ENCODE peak calls at places on chromosomes 4 and X, in eight cellular contexts. Y is foreskin keratinocyte; B is CD4-positive, alpha-beta T cell; O is substantia nigra; X is SJSA1; R is fibroblast of lung; Z is CD4-positive, alpha-beta memory T cell; G is cardiac muscle cell. V is an unnamed sample.

GRCh38 chrX:110786486-110786885 is 9.1 kb downstream of the CHRDL1 start:
- DNase-seq in X (no peak), Z (no peak), R (no peak), G (no peak), B (no peak), Y (no peak), O (no peak), V (peak)

GRCh38 chr4:7034262-7035081 is 8.7 kb upstream of the TADA2B start:
- DNase-seq in O (no peak), Y (no peak), B (no peak), G (peak), X (peak), Z (no peak), R (peak), V (peak)

GRCh38 chr4:1783011-1783410 is 10.1 kb upstream of the FGFR3 start:
- DNase-seq in Y (no peak), X (no peak), G (no peak), R (no peak), O (no peak), Z (no peak), B (no peak), V (no peak)

GRCh38 chr4:120723105-120723504 is 199.4 kb downstream of the PRDM5 start:
- DNase-seq in G (peak), Y (no peak), R (no peak), Z (no peak), O (no peak), X (no peak), B (no peak), V (peak)

GRCh38 chrX:24561121-24561520 is 86.0 kb downstream of the PCYT1B start:
- DNase-seq in B (no peak), R (no peak), Y (no peak), X (no peak), G (peak), O (no peak), Z (no peak), V (no peak)

GRCh38 chr4:177528620-177529019 is 86.4 kb upstream of the AGA start:
- DNase-seq in Z (no peak), Y (no peak), G (no peak), B (no peak), X (no peak), R (no peak), O (no peak), V (peak)

GRCh38 chrX:15299945-15300851 is 15.2 kb downstream of the ASB11 start:
- DNase-seq in G (peak), Y (no peak), R (peak), O (no peak), X (no peak), B (no peak), Z (no peak), V (peak)

GRCh38 chrX:148501121-148502066 is 977 bp downstream of the AFF2 start:
- DNase-seq in G (no peak), O (no peak), R (no peak), B (no peak), X (no peak), Y (no peak), Z (no peak), V (no peak)

GRCh38 chrX:149521438-149521837 is 16.3 kb upstream of the IDS start:
- DNase-seq in R (no peak), X (no peak), Y (no peak), O (no peak), G (no peak), B (no peak), Z (peak), V (no peak)

GRCh38 chrX:130173190-130173895 is 1.6 kb downstream of the RAB33A start:
- DNase-seq in G (peak), B (no peak), Z (no peak), R (peak), Y (no peak), O (no peak), X (peak), V (peak)

GRCh38 chr4:159158989-159159388 is 56.1 kb downstream of the RAPGEF2 start:
- DNase-seq in G (no peak), Z (no peak), B (no peak), Y (no peak), O (no peak), R (no peak), X (no peak), V (no peak)

GRCh38 chr4:159159611-159160010 is 56.7 kb downstream of the RAPGEF2 start:
- DNase-seq in O (no peak), G (no peak), B (no peak), Y (no peak), X (no peak), R (no peak), Z (no peak), V (no peak)

GRCh38 chr4:159158083-159158617 is 55.3 kb downstream of the RAPGEF2 start:
- DNase-seq in B (no peak), Z (no peak), G (no peak), R (no peak), O (no peak), Y (no peak), X (no peak), V (no peak)

GRCh38 chr4:159162576-159162975 is 59.7 kb downstream of the RAPGEF2 start:
- DNase-seq in G (no peak), Y (no peak), Z (no peak), X (no peak), R (no peak), B (no peak), O (no peak), V (no peak)

DNA sequence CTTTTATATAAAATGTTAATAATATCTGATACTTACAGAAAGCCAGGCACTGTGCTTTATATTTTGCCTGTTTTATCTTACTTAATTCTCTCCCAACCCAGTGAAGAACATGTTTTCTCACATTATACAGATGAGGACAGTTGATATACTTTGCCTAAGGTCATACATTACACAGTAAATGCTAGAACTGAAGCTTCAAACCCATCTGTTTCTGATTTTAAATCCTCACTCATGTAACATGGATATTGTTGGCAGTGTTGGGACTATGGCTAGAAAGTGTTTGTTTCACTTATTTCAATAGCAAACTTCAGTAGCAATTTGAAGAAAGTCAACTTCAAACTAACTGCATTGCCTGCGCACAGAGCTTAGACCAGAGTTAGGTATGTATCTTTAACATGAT is 57.4 kb downstream of the RAPGEF2 start:
- DNase-seq in X (no peak), Z (no peak), Y (no peak), O (no peak), G (no peak), B (no peak), R (no peak), V (no peak)
- H3K27ac ChIP-seq in X (no peak), Z (no peak), Y (no peak), O (no peak), G (no peak), B (no peak), R (no peak), V (no peak)

DNA sequence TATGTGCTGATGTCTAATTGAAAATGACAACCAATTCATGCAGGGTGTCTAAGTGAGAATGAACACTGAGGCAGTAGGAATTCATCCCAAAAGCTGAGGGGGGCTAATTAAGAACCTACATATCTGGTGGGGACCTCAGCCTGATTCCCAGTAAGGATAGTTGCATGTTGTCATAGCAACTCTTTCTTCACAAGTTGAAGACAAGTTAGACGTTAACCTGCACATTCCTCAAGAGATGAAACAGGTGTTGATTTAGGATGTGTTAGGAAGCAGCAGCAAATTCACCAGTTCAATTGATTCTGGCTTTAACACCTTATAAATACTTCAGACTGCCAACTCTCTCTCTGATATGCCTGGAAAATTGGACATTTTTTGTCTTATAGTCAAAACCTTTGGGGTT is 7.3 kb downstream of the FNIP2 start:
- DNase-seq in Z (no peak), B (no peak), O (no peak), X (no peak), G (no peak), Y (no peak), R (no peak), V (no peak)
- H3K27ac ChIP-seq in Z (no peak), B (no peak), O (peak), X (no peak), G (no peak), Y (no peak), R (no peak), V (no peak)

GRCh38 chr4:165872443-165873297 is at the start of gene TLL1:
- DNase-seq in X (no peak), Y (peak), Z (no peak), G (peak), O (no peak), B (no peak), R (peak), V (no peak)

GRCh38 chr4:165874072-165874798 is 1.2 kb downstream of the TLL1 start:
- DNase-seq in B (no peak), Z (no peak), G (peak), X (no peak), Y (peak), R (no peak), O (no peak), V (no peak)

GRCh38 chr4:165875446-165875845 is 2.4 kb downstream of the TLL1 start:
- DNase-seq in O (no peak), Z (no peak), R (no peak), Y (no peak), X (no peak), G (no peak), B (no peak), V (no peak)

GRCh38 chr4:165874799-165875371 is 1.8 kb downstream of the TLL1 start:
- DNase-seq in B (no peak), Z (no peak), X (no peak), O (no peak), R (no peak), Y (peak), G (peak), V (peak)

GRCh38 chr4:165873298-165874071 is 448 bp downstream of the TLL1 start:
- DNase-seq in X (no peak), R (peak), G (peak), B (no peak), Z (no peak), Y (peak), O (no peak), V (peak)
- H3K27ac ChIP-seq in X (no peak), R (no peak), G (no peak), B (no peak), Z (no peak), Y (no peak), O (no peak), V (no peak)

GRCh38 chrX:53595266-53595810 is 91.2 kb downstream of the HUWE1 start:
- DNase-seq in O (no peak), R (no peak), X (no peak), G (no peak), Z (no peak), Y (no peak), B (no peak), V (no peak)
- H3K27ac ChIP-seq in O (no peak), R (no peak), X (no peak), G (no peak), Z (no peak), Y (no peak), B (no peak), V (no peak)

GRCh38 chr4:30847157-30847556 is 127.0 kb downstream of the PCDH7 start:
- DNase-seq in Z (no peak), R (peak), G (no peak), O (no peak), X (no peak), Y (no peak), B (no peak), V (no peak)
- H3K27ac ChIP-seq in Z (no peak), R (no peak), G (peak), O (no peak), X (no peak), Y (no peak), B (no peak), V (no peak)

GRCh38 chrX:45001038-45001437 is 128.1 kb downstream of the KDM6A start:
- DNase-seq in R (no peak), O (no peak), Z (no peak), G (no peak), X (no peak), Y (no peak), B (no peak), V (peak)

GRCh38 chrX:44992775-44993174 is 119.8 kb downstream of the KDM6A start:
- DNase-seq in B (no peak), O (no peak), R (no peak), G (no peak), Y (no peak), Z (no peak), X (no peak), V (no peak)

GRCh38 chrX:44996282-44996681 is 123.3 kb downstream of the KDM6A start:
- DNase-seq in R (no peak), X (no peak), G (no peak), Y (no peak), O (no peak), B (no peak), Z (no peak), V (no peak)

GRCh38 chrX:44997282-44997813 is 124.4 kb downstream of the KDM6A start:
- DNase-seq in B (no peak), R (no peak), X (no peak), G (no peak), Z (no peak), O (no peak), Y (no peak), V (no peak)

DNA sequence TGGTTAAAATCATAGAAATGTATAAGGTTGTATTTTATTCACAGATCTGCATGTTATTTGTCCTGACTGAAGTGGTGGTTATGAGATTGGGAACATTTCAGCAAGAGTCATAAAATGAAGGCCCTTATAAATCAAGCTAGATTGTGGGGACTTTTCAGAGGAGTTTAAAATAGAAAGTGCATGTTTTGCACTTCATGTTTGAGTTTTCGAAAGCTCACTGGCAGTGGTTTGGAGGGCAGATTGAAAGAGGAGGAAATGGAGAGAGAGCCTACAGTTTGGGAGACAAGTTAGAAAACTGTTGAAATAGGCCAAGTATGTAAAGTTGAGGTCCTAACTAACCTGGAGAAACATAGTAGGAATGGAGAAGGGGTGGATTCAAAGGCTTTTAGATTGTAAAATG is 124.9 kb downstream of the KDM6A start:
- DNase-seq in X (no peak), B (no peak), O (no peak), Y (no peak), Z (no peak), R (no peak), G (no peak), V (no peak)
- H3K27ac ChIP-seq in X (no peak), B (no peak), O (no peak), Y (no peak), Z (no peak), R (no peak), G (peak), V (no peak)

GRCh38 chrX:11970935-11971334 is 167.3 kb upstream of the FRMPD4 start:
- DNase-seq in R (peak), Y (no peak), O (no peak), B (no peak), X (no peak), Z (no peak), G (peak), V (no peak)

GRCh38 chrX:11965436-11965835 is 172.8 kb upstream of the FRMPD4 start:
- DNase-seq in Y (no peak), Z (no peak), G (no peak), X (no peak), B (no peak), O (no peak), R (no peak), V (no peak)

GRCh38 chrX:11968470-11968869 is 169.8 kb upstream of the FRMPD4 start:
- DNase-seq in X (no peak), Y (peak), O (no peak), G (peak), R (no peak), B (no peak), Z (no peak), V (peak)

GRCh38 chrX:11967986-11968385 is 170.3 kb upstream of the FRMPD4 start:
- DNase-seq in Z (no peak), G (peak), O (no peak), Y (no peak), B (no peak), R (no peak), X (no peak), V (peak)

DNA sequence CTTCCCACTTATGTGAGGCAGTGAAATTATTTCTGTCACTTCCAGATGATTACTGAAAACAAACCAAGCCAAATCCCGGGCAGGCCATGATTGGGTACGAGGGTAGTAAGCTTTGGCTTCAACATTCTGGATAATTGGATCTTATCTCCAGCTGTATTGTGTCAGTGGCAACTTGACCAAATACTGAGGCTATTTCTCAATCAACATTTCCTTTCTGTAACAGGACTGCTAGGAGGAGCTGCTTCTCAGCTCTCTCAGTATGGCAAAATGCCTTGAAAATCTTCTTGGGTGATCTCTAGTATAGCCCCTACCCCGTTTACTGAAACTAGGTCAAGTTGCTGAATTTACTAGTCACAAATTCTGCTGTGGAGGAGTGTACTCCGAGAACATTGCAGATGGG is 169.3 kb upstream of the FRMPD4 start:
- DNase-seq in R (peak), B (no peak), Z (no peak), Y (no peak), X (no peak), G (peak), O (no peak), V (peak)
- H3K27ac ChIP-seq in R (no peak), B (no peak), Z (no peak), Y (no peak), X (no peak), G (no peak), O (no peak), V (no peak)

GRCh38 chr4:47071863-47072441 is 40.6 kb downstream of the GABRB1 start:
- DNase-seq in G (peak), Z (no peak), B (no peak), O (no peak), R (peak), X (no peak), Y (no peak), V (no peak)

GRCh38 chr4:47075919-47076318 is 44.6 kb downstream of the GABRB1 start:
- DNase-seq in B (no peak), G (no peak), O (no peak), R (no peak), X (no peak), Y (no peak), Z (no peak), V (no peak)

GRCh38 chr4:47074836-47075235 is 43.5 kb downstream of the GABRB1 start:
- DNase-seq in B (no peak), G (no peak), Z (no peak), O (no peak), Y (no peak), X (no peak), R (peak), V (no peak)

DNA sequence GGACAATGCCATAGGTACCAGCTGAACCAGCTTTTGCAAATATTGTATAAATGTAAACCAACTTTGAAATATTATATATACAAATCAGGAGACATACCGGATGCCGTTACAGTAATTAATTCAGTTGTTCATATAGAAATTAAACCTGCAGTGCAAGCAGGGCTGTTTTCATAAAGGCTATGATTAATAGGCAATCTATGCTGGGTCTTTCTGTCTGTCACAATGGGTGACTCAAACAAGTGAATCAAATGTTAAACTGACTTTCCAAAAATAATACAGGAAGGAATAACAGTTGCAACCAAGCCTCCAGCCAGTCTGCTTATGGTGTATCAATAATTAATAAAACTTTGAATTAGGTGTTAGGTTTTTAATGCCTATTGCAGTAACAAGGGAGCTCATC is 43.9 kb downstream of the GABRB1 start:
- DNase-seq in O (no peak), R (peak), Y (no peak), Z (no peak), B (no peak), X (no peak), G (peak), V (no peak)
- H3K27ac ChIP-seq in O (no peak), R (no peak), Y (no peak), Z (no peak), B (no peak), X (peak), G (no peak), V (no peak)

DNA sequence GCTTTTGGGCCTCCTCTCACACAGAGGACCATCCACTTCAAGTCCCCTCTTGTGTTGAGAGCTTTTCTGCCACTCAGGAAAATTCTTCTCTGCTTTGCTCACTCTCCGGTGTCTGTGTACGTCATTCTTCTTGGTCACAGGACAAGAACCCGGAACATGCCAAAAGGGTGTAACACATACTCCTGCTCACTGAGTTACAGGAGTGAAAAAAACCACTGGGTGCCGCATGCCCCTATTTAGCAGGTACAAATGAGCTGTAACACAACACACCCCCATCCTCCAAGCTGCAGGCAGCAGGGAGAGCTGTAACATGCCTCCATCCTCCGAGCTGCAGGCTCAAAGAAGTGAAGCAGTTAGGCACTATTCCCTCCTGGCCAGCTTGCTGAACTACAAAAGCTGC is 13.0 kb upstream of the CXCL2 start:
- DNase-seq in X (no peak), G (peak), Y (peak), B (no peak), R (peak), O (no peak), Z (no peak), V (peak)
- H3K27ac ChIP-seq in X (peak), G (no peak), Y (peak), B (no peak), R (no peak), O (no peak), Z (no peak), V (no peak)

DNA sequence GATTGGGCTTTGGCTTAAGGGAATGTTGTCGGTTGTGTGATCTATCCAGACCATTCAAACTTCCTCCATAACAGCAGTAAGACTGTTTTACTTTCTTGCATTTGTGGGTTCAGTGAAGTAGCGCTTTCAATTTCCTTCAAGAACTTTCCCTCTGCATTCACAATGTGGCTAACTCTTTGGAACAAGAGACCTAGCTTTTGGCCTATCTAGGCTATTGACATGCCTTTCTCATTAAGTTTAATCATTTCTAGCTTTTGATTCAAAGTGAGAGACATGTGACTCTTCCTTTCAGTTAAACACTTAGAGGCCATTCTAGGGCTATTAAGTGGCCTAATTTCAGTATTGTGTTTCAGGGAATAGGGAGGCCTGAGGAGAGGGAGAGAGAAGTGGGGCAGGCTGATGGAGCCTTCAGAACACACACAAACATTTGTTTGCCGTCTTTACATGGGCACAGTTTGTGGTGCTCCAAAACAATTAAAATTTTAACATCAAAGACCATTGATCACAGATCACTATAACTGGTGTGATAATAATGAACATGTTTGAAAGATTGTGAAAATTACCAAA is 34.1 kb downstream of the ADH5 start:
- DNase-seq in O (no peak), B (no peak), X (no peak), Y (no peak), Z (no peak), R (no peak), G (no peak), V (no peak)
- H3K27ac ChIP-seq in O (no peak), B (no peak), X (no peak), Y (no peak), Z (no peak), R (no peak), G (peak), V (no peak)